ENCODE peak calls at places on chromosomes 3 and 15, in eight cellular contexts. C is esophagus squamous epithelium, L is endothelial cell of umbilical vein, Y is uterus, P is A549, Z is tibial nerve, R is heart left ventricle, O is gastrocnemius medialis. F is an unnamed sample.

GRCh38 chr3:129016366-129016724 is 15.2 kb downstream of the EFCC1 start:
- DNase-seq in C (no peak), L (peak; percentile 45), Y (no peak), P (no peak), Z (no peak), R (no peak), O (peak; percentile 27), F (no peak)

GRCh38 chr3:46972396-46972795 is 4.1 kb downstream of the CCDC12 start:
- DNase-seq in C (no peak), L (no peak), Y (no peak), P (no peak), Z (no peak), R (no peak), O (no peak), F (no peak)

GRCh38 chr3:172135766-172136729 is 96.7 kb downstream of the FNDC3B start:
- DNase-seq in C (no peak), L (peak; percentile 45), Y (no peak), P (no peak), Z (no peak), R (no peak), O (no peak), F (no peak)

GRCh38 chr3:16978234-16978920 is 93.6 kb downstream of the PLCL2 start:
- DNase-seq in C (no peak), L (no peak), Y (no peak), P (no peak), Z (no peak), R (no peak), O (no peak), F (no peak)

GRCh38 chr3:195356151-195357086 is 85.5 kb upstream of the XXYLT1 start:
- DNase-seq in C (no peak), L (no peak), Y (no peak), P (no peak), Z (no peak), R (peak; percentile 46), O (peak; percentile 57), F (peak; percentile 70)

GRCh38 chr3:141237701-141238521 is 6.3 kb downstream of the PXYLP1 start:
- DNase-seq in C (no peak), L (no peak), Y (no peak), P (no peak), Z (no peak), R (peak; percentile 68), O (peak; percentile 90), F (no peak)

GRCh38 chr3:71304684-71305083 is 278.8 kb downstream of the FOXP1 start:
- DNase-seq in C (no peak), L (peak; percentile 86), Y (peak; percentile 34), P (no peak), Z (no peak), R (peak; percentile 31), O (no peak), F (no peak)

GRCh38 chr15:100558771-100559254 is 30.1 kb upstream of the CERS3 start:
- DNase-seq in C (no peak), L (no peak), Y (no peak), P (no peak), Z (no peak), R (no peak), O (no peak), F (no peak)

GRCh38 chr3:131705099-131705498 is 202.3 kb upstream of the MRPL3 start:
- DNase-seq in C (no peak), L (no peak), Y (no peak), P (no peak), Z (no peak), R (no peak), O (no peak), F (no peak)

GRCh38 chr15:81548350-81549116 is 174.5 kb upstream of the TMC3 start:
- DNase-seq in C (no peak), L (no peak), Y (no peak), P (no peak), Z (no peak), R (no peak), O (no peak), F (no peak)

GRCh38 chr15:59685737-59686297 is 3.3 kb downstream of the BNIP2 start:
- DNase-seq in C (no peak), L (peak; percentile 90), Y (no peak), P (no peak), Z (no peak), R (no peak), O (no peak), F (no peak)

GRCh38 chr3:172856766-172857742 is 106.5 kb downstream of the ECT2 start:
- DNase-seq in C (no peak), L (peak; percentile 88), Y (no peak), P (no peak), Z (no peak), R (peak; percentile 58), O (no peak), F (no peak)

GRCh38 chr3:73511555-73511954 is 113.2 kb downstream of the PDZRN3 start:
- DNase-seq in C (no peak), L (no peak), Y (no peak), P (no peak), Z (no peak), R (no peak), O (no peak), F (peak; percentile 81)

GRCh38 chr15:38618242-38618925 is 53.8 kb upstream of the RASGRP1 start:
- DNase-seq in C (no peak), L (no peak), Y (no peak), P (no peak), Z (no peak), R (no peak), O (no peak), F (no peak)

GRCh38 chr15:57537072-57537471 is 54.6 kb upstream of the MYZAP start:
- DNase-seq in C (no peak), L (peak; percentile 70), Y (peak; percentile 53), P (no peak), Z (no peak), R (no peak), O (peak; percentile 30), F (no peak)

GRCh38 chr3:49924683-49925082 is 4.9 kb downstream of the MON1A start:
- DNase-seq in C (no peak), L (peak; percentile 23), Y (no peak), P (no peak), Z (no peak), R (no peak), O (peak; percentile 45), F (no peak)

GRCh38 chr3:157477441-157477840 is 25.8 kb downstream of the VEPH1 start:
- DNase-seq in C (no peak), L (no peak), Y (no peak), P (no peak), Z (no peak), R (no peak), O (no peak), F (no peak)

GRCh38 chr15:60528530-60528929 is 49.6 kb upstream of the ICE2 start:
- DNase-seq in C (no peak), L (peak; percentile 34), Y (no peak), P (no peak), Z (no peak), R (no peak), O (no peak), F (no peak)

GRCh38 chr3:28012830-28013229 is 228.6 kb upstream of the CMC1 start:
- DNase-seq in C (no peak), L (no peak), Y (no peak), P (no peak), Z (no peak), R (no peak), O (no peak), F (no peak)

GRCh38 chr15:70324001-70324974 is 226.6 kb upstream of the TLE3 start:
- DNase-seq in C (no peak), L (no peak), Y (peak; percentile 64), P (no peak), Z (no peak), R (no peak), O (no peak), F (peak; percentile 79)
- H3K4me1 ChIP-seq in C (peaks cover 12% of the 10 kb centered on the region), L (no peaks in the 10 kb centered on the region), Y (peaks cover 5% of the 10 kb centered on the region), P (peaks cover 11% of the 10 kb centered on the region), Z (peaks cover 75% of the 10 kb centered on the region), R (peaks cover 22% of the 10 kb centered on the region), O (peaks cover 21% of the 10 kb centered on the region), F (peaks cover 84% of the 10 kb centered on the region)

DNA sequence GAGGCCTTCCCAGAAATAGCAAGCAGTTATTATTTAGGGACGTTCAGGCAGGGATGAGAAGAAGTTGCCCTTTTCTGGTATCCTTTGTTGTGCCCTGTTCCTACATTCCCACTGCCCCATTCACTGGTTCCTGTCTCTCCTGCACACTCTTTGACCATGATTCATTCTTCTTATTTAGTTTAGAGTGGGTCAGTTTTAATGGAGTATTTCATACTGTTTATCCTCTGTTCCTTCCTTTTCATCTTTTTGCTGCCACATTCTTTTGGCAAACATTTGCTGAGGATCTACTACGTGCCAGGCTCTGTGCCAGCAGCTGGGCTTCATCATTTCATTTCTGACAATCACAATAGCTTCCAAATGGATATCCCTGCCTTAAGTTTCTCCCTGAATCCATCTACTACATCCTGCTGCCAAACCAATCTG is 11.8 kb upstream of the EID1 start:
- DNase-seq in C (no peak), L (no peak), Y (peak; percentile 37), P (no peak), Z (no peak), R (no peak), O (no peak), F (no peak)
- H3K4me3 ChIP-seq in C (no peak overlapping the region), L (no peak overlapping the region), Y (no peak overlapping the region), P (no peak overlapping the region), Z (no peak overlapping the region), R (no peak overlapping the region), O (no peak overlapping the region), F (no peak overlapping the region)

GRCh38 chr3:124882749-124883148 is 4.4 kb downstream of the ITGB5 start:
- DNase-seq in C (no peak), L (no peak), Y (no peak), P (no peak), Z (no peak), R (no peak), O (no peak), F (peak; percentile 43)

GRCh38 chr3:124881976-124882697 is 5.0 kb downstream of the ITGB5 start:
- DNase-seq in C (no peak), L (no peak), Y (no peak), P (no peak), Z (no peak), R (no peak), O (no peak), F (peak; percentile 40)

GRCh38 chr3:124877617-124878016 is 9.5 kb downstream of the ITGB5 start:
- DNase-seq in C (no peak), L (no peak), Y (no peak), P (no peak), Z (no peak), R (no peak), O (no peak), F (peak; percentile 44)

GRCh38 chr3:124879395-124879723 is 7.8 kb downstream of the ITGB5 start:
- DNase-seq in C (no peak), L (no peak), Y (no peak), P (no peak), Z (no peak), R (no peak), O (no peak), F (no peak)

GRCh38 chr3:124878561-124879394 is 8.4 kb downstream of the ITGB5 start:
- DNase-seq in C (no peak), L (peak; percentile 94), Y (peak; percentile 41), P (peak; percentile 92), Z (no peak), R (no peak), O (peak; percentile 46), F (peak; percentile 75)
- TF ChIP-seq POLR2A in C (no peak), L (peak; percentile 57), Y (no peak), P (no peak), Z (no peak), R (no peak), O (no peak), F (no peak)

DNA sequence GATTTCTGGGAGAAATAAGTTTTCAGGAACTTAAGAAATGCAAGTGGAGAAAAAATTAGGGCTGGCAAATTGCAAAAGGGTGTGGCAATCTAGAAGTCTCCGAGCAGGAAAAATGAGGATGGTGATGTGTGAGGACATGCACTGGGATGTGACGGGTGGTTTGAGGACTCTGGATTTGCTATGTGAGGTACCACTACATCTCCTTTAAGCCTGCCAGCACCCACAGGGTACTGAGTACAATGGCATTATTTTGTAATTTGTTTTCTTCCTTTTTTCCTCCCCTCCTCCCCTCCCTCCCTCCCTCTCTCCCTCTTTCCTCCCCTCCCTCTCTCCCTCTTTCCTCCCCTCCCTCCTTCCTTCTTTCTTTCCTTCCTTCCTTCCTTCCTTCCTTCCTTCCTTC is 237.5 kb downstream of the GAP43 start:
- DNase-seq in C (no peak), L (no peak), Y (no peak), P (no peak), Z (no peak), R (no peak), O (no peak), F (no peak)
- H3K4me1 ChIP-seq in C (no peaks in the 10 kb centered on the region), L (no peaks in the 10 kb centered on the region), Y (peaks cover 6% of the 10 kb centered on the region), P (no peaks in the 10 kb centered on the region), Z (peaks cover 6% of the 10 kb centered on the region), R (no peaks in the 10 kb centered on the region), O (no peaks in the 10 kb centered on the region), F (no peaks in the 10 kb centered on the region)